ENCODE peak calls at places on chromosomes 13 and 19, in five cellular contexts. M is stomach, F is transverse colon, Q is sigmoid colon, E is upper lobe of left lung. R is an unnamed sample.

GRCh38 chr13:101751488-101751887 is 299.0 kb downstream of the ITGBL1 start:
- DNase-seq in M (no peak), F (no peak), Q (no peak), E (no peak), R (no peak)

GRCh38 chr13:60572003-60572792 is 175.2 kb downstream of the TDRD3 start:
- DNase-seq in M (no peak), F (no peak), Q (no peak), E (no peak), R (no peak)

GRCh38 chr13:110869805-110870706 is 44.8 kb downstream of the ANKRD10 start:
- DNase-seq in M (peak), F (peak), Q (peak), E (peak), R (peak)

GRCh38 chr19:43465468-43466120 is at the start of gene LYPD3:
- DNase-seq in M (peak), F (peak), Q (no peak), E (peak), R (peak)

GRCh38 chr19:8302357-8302691 is 5.8 kb downstream of the CD320 start:
- DNase-seq in M (peak), F (no peak), Q (peak), E (peak), R (no peak)

GRCh38 chr13:74246398-74246975 is 112.3 kb upstream of the KLF12 start:
- DNase-seq in M (no peak), F (no peak), Q (peak), E (no peak), R (no peak)

GRCh38 chr13:111339366-111340143 is 19.1 kb downstream of the TEX29 start:
- DNase-seq in M (no peak), F (no peak), Q (peak), E (no peak), R (no peak)

GRCh38 chr19:46303345-46303701 is 6.5 kb downstream of the HIF3A start:
- DNase-seq in M (no peak), F (no peak), Q (no peak), E (no peak), R (no peak)

GRCh38 chr19:34725400-34725799 is 8.6 kb upstream of the ZNF181 start:
- DNase-seq in M (no peak), F (no peak), Q (no peak), E (no peak), R (no peak)

GRCh38 chr19:35240322-35240721 is 8.5 kb upstream of the LSR start:
- DNase-seq in M (no peak), F (peak), Q (no peak), E (no peak), R (no peak)

GRCh38 chr13:74444161-74444571 is 310.0 kb upstream of the KLF12 start:
- DNase-seq in M (no peak), F (no peak), Q (no peak), E (no peak), R (no peak)

GRCh38 chr19:12626958-12627357 is 16.2 kb downstream of the ZNF791 start:
- DNase-seq in M (no peak), F (no peak), Q (no peak), E (no peak), R (no peak)

GRCh38 chr19:18533058-18533457 is 10.3 kb downstream of the FKBP8 start:
- DNase-seq in M (no peak), F (no peak), Q (no peak), E (no peak), R (no peak)

GRCh38 chr13:38265135-38265497 is 84.5 kb upstream of the UFM1 start:
- DNase-seq in M (no peak), F (no peak), Q (no peak), E (peak), R (no peak)

GRCh38 chr13:38417727-38418126 is 68.1 kb downstream of the UFM1 start:
- DNase-seq in M (no peak), F (no peak), Q (no peak), E (no peak), R (no peak)

GRCh38 chr13:40087021-40088002 is 431.9 kb downstream of the COG6 start:
- DNase-seq in M (no peak), F (no peak), Q (no peak), E (no peak), R (no peak)

GRCh38 chr19:15944401-15944800 is 4.4 kb upstream of the OR10H4 start:
- DNase-seq in M (no peak), F (no peak), Q (no peak), E (no peak), R (no peak)

GRCh38 chr13:50208826-50209335 is 193.6 kb downstream of the KCNRG start:
- DNase-seq in M (peak), F (peak), Q (peak), E (peak), R (peak)

GRCh38 chr19:19040417-19040816 is 7.0 kb downstream of the ARMC6 start:
- DNase-seq in M (peak), F (peak), Q (peak), E (peak), R (no peak)

GRCh38 chr19:21328402-21328801 is 808 bp downstream of the ZNF708 start:
- DNase-seq in M (no peak), F (no peak), Q (no peak), E (no peak), R (no peak)

GRCh38 chr19:11264452-11265176 is 2.3 kb upstream of the DOCK6 start:
- DNase-seq in M (peak), F (peak), Q (peak), E (peak), R (no peak)

GRCh38 chr19:17138937-17139598 is 63.5 kb downstream of the MYO9B start:
- DNase-seq in M (peak), F (no peak), Q (no peak), E (peak), R (no peak)

GRCh38 chr19:918481-919156 is 1.5 kb downstream of the KISS1R start:
- DNase-seq in M (no peak), F (no peak), Q (no peak), E (no peak), R (no peak)

GRCh38 chr13:92355213-92355612 is 871.4 kb upstream of the GPC6 start:
- DNase-seq in M (no peak), F (peak), Q (no peak), E (no peak), R (no peak)

GRCh38 chr13:48853381-48854102 is 122.2 kb upstream of the FNDC3A start:
- DNase-seq in M (no peak), F (no peak), Q (no peak), E (no peak), R (no peak)

GRCh38 chr19:7771072-7771471 is 8.0 kb downstream of the CLEC4M start:
- DNase-seq in M (no peak), F (no peak), Q (no peak), E (no peak), R (no peak)

GRCh38 chr13:46152627-46153328 is 29.2 kb downstream of the LCP1 start:
- DNase-seq in M (no peak), F (no peak), Q (no peak), E (no peak), R (no peak)
- TF ChIP-seq POLR2AphosphoS5 in M (no peak), F (no peak), Q (no peak), E (no peak), R (no peak)

GRCh38 chr19:52397310-52398090 is at the start of gene ZNF528:
- DNase-seq in M (peak), F (peak), Q (peak), E (peak), R (peak)
- TF ChIP-seq EP300 in M (no peak), F (no peak), Q (no peak), E (no peak), R (no peak)

GRCh38 chr19:5091576-5092215 is 122.8 kb downstream of the KDM4B start:
- DNase-seq in M (no peak), F (no peak), Q (no peak), E (no peak), R (no peak)
- H3K27ac ChIP-seq in M (peak), F (peak), Q (peak), E (no peak), R (peak)

GRCh38 chr13:30832377-30832776 is 73.7 kb upstream of the MEDAG start:
- DNase-seq in M (no peak), F (peak), Q (no peak), E (no peak), R (no peak)

GRCh38 chr13:30831515-30831914 is 74.6 kb upstream of the MEDAG start:
- DNase-seq in M (no peak), F (no peak), Q (no peak), E (no peak), R (no peak)

GRCh38 chr13:30832845-30833332 is 73.2 kb upstream of the MEDAG start:
- DNase-seq in M (peak), F (peak), Q (no peak), E (peak), R (no peak)

GRCh38 chr13:30837227-30838159 is 68.6 kb upstream of the MEDAG start:
- DNase-seq in M (no peak), F (no peak), Q (no peak), E (no peak), R (no peak)

GRCh38 chr13:30835442-30835841 is 70.6 kb upstream of the MEDAG start:
- DNase-seq in M (no peak), F (peak), Q (peak), E (no peak), R (no peak)
- TF ChIP-seq POLR2AphosphoS5 in M (no peak), F (peak), Q (no peak), E (no peak), R (no peak)

DNA sequence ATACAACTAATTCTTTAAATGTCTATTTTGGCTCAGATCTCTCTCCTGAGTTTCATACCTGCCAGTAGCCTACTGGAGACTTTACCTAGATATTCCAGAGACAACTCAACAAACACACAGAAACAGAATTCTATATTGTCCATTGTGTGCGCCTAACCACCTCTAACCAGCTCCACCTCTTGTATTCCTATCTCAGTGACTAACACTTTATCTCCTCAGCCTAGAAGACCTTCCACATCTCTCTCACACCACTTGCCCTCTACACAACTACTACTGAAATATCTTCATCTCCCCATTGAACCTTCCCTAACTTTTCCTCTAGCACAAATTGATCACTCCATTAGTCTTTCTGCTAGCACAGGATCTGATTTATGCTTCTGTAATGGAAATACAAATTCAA is 6.7 kb downstream of the VWA8 start:
- DNase-seq in M (no peak), F (no peak), Q (no peak), E (no peak), R (no peak)
- TF ChIP-seq EP300 in M (no peak), F (no peak), Q (no peak), E (no peak), R (no peak)

GRCh38 chr19:14411161-14411560 is 8.0 kb downstream of the DDX39A start:
- DNase-seq in M (no peak), F (no peak), Q (no peak), E (no peak), R (no peak)
- H3K27ac ChIP-seq in M (no peak), F (no peak), Q (no peak), E (no peak), R (no peak)